ENCODE peak calls at places on chromosomes 3 and 15, in six cellular contexts. One of them, this sample, is unnamed. For H3K4me1, the result is how much of the 10 kb centered on the place peaks cover.

GRCh38 chr3:35598804-35599203 is 40.5 kb upstream of the ARPP21 start:
- DNase-seq in lower lobe of right lung: no peak
- DNase-seq in left lung: no peak
- DNase-seq in aorta: no peak
- DNase-seq in SK-N-SH: no peak
- DNase-seq in CD8-positive, alpha-beta T cell: no peak
- DNase-seq in this sample: no peak

GRCh38 chr3:46549989-46550388 is 16.1 kb downstream of the LRRC2 start:
- DNase-seq in lower lobe of right lung: no peak
- DNase-seq in left lung: no peak
- DNase-seq in aorta: no peak
- DNase-seq in SK-N-SH: no peak
- DNase-seq in CD8-positive, alpha-beta T cell: no peak
- DNase-seq in this sample: no peak

GRCh38 chr15:26661727-26662126 is 111.1 kb downstream of the GABRB3 start:
- DNase-seq in lower lobe of right lung: no peak
- DNase-seq in left lung: no peak
- DNase-seq in aorta: no peak
- DNase-seq in SK-N-SH: no peak
- DNase-seq in CD8-positive, alpha-beta T cell: no peak
- DNase-seq in this sample: no peak

GRCh38 chr3:41198046-41198445 is 1.3 kb upstream of the CTNNB1 start:
- DNase-seq in lower lobe of right lung: no peak
- DNase-seq in left lung: no peak
- DNase-seq in aorta: no peak
- DNase-seq in SK-N-SH: no peak
- DNase-seq in CD8-positive, alpha-beta T cell: no peak
- DNase-seq in this sample: no peak

GRCh38 chr15:69384626-69385025 is 29.5 kb upstream of the KIF23 start:
- DNase-seq in lower lobe of right lung: no peak
- DNase-seq in left lung: no peak
- DNase-seq in aorta: no peak
- DNase-seq in SK-N-SH: no peak
- DNase-seq in CD8-positive, alpha-beta T cell: no peak
- DNase-seq in this sample: no peak

GRCh38 chr15:71596672-71597071 is 213.7 kb upstream of the NR2E3 start:
- DNase-seq in lower lobe of right lung: peak
- DNase-seq in left lung: peak
- DNase-seq in aorta: peak
- DNase-seq in SK-N-SH: no peak
- DNase-seq in CD8-positive, alpha-beta T cell: no peak
- DNase-seq in this sample: peak

GRCh38 chr15:82108489-82109078 is 62.8 kb upstream of the MEX3B start:
- DNase-seq in lower lobe of right lung: peak
- DNase-seq in left lung: peak
- DNase-seq in aorta: peak
- DNase-seq in SK-N-SH: peak
- DNase-seq in CD8-positive, alpha-beta T cell: peak
- DNase-seq in this sample: peak

GRCh38 chr15:24954783-24955548 is at the start of the genes SNRPN and SNURF:
- DNase-seq in lower lobe of right lung: peak
- DNase-seq in left lung: peak
- DNase-seq in aorta: peak
- DNase-seq in SK-N-SH: peak
- DNase-seq in CD8-positive, alpha-beta T cell: peak
- DNase-seq in this sample: peak

GRCh38 chr15:57146394-57147140 is 228.1 kb downstream of the TCF12 start:
- DNase-seq in lower lobe of right lung: no peak
- DNase-seq in left lung: no peak
- DNase-seq in aorta: no peak
- DNase-seq in SK-N-SH: peak
- DNase-seq in CD8-positive, alpha-beta T cell: no peak
- DNase-seq in this sample: peak

GRCh38 chr15:76904461-76905012 is 603 bp downstream of the SCAPER start:
- DNase-seq in lower lobe of right lung: no peak
- DNase-seq in left lung: peak
- DNase-seq in aorta: no peak
- DNase-seq in SK-N-SH: peak
- DNase-seq in CD8-positive, alpha-beta T cell: peak
- DNase-seq in this sample: peak

GRCh38 chr3:107959767-107960166 is 131.1 kb downstream of the CD47 start:
- DNase-seq in lower lobe of right lung: no peak
- DNase-seq in left lung: no peak
- DNase-seq in aorta: no peak
- DNase-seq in SK-N-SH: no peak
- DNase-seq in CD8-positive, alpha-beta T cell: no peak
- DNase-seq in this sample: peak

GRCh38 chr3:150078983-150079739 is 108.5 kb upstream of the PFN2 start:
- DNase-seq in lower lobe of right lung: no peak
- DNase-seq in left lung: peak
- DNase-seq in aorta: peak
- DNase-seq in SK-N-SH: peak
- DNase-seq in CD8-positive, alpha-beta T cell: no peak
- DNase-seq in this sample: peak

GRCh38 chr15:54150255-54150654 is 172.0 kb downstream of the UNC13C start:
- DNase-seq in lower lobe of right lung: no peak
- DNase-seq in left lung: no peak
- DNase-seq in aorta: no peak
- DNase-seq in SK-N-SH: no peak
- DNase-seq in CD8-positive, alpha-beta T cell: no peak
- DNase-seq in this sample: no peak

GRCh38 chr3:102346897-102347296 is 87.9 kb upstream of the ZPLD1 start:
- DNase-seq in lower lobe of right lung: no peak
- DNase-seq in left lung: no peak
- DNase-seq in aorta: no peak
- DNase-seq in SK-N-SH: no peak
- DNase-seq in CD8-positive, alpha-beta T cell: no peak
- DNase-seq in this sample: no peak

GRCh38 chr3:132539681-132540080 is 57.4 kb upstream of the ACKR4 start:
- DNase-seq in lower lobe of right lung: no peak
- DNase-seq in left lung: no peak
- DNase-seq in aorta: no peak
- DNase-seq in SK-N-SH: no peak
- DNase-seq in CD8-positive, alpha-beta T cell: no peak
- DNase-seq in this sample: no peak

GRCh38 chr3:82474711-82475110 is 713.3 kb upstream of the GBE1 start:
- DNase-seq in lower lobe of right lung: no peak
- DNase-seq in left lung: no peak
- DNase-seq in aorta: no peak
- DNase-seq in SK-N-SH: no peak
- DNase-seq in CD8-positive, alpha-beta T cell: no peak
- DNase-seq in this sample: no peak

GRCh38 chr3:132265488-132265887 is 51.7 kb upstream of the ACP3 start:
- DNase-seq in lower lobe of right lung: no peak
- DNase-seq in left lung: no peak
- DNase-seq in aorta: no peak
- DNase-seq in SK-N-SH: no peak
- DNase-seq in CD8-positive, alpha-beta T cell: no peak
- DNase-seq in this sample: no peak

GRCh38 chr3:36969540-36970432 is 23.1 kb downstream of the EPM2AIP1 start:
- DNase-seq in lower lobe of right lung: no peak
- DNase-seq in left lung: no peak
- DNase-seq in aorta: no peak
- DNase-seq in SK-N-SH: peak
- DNase-seq in CD8-positive, alpha-beta T cell: peak
- DNase-seq in this sample: peak

GRCh38 chr3:138509586-138509985 is 75.2 kb downstream of the ESYT3 start:
- DNase-seq in lower lobe of right lung: no peak
- DNase-seq in left lung: no peak
- DNase-seq in aorta: no peak
- DNase-seq in SK-N-SH: no peak
- DNase-seq in CD8-positive, alpha-beta T cell: no peak
- DNase-seq in this sample: peak

GRCh38 chr3:186097663-186098451 is 11.0 kb downstream of the ETV5 start:
- DNase-seq in lower lobe of right lung: peak
- DNase-seq in left lung: peak
- DNase-seq in aorta: peak
- DNase-seq in SK-N-SH: peak
- DNase-seq in CD8-positive, alpha-beta T cell: no peak
- DNase-seq in this sample: peak

GRCh38 chr3:13590841-13591515 is 42.1 kb downstream of the FBLN2 start:
- DNase-seq in lower lobe of right lung: no peak
- DNase-seq in left lung: no peak
- DNase-seq in aorta: no peak
- DNase-seq in SK-N-SH: no peak
- DNase-seq in CD8-positive, alpha-beta T cell: no peak
- DNase-seq in this sample: no peak

GRCh38 chr3:172711457-172711800 is 562 bp upstream of the NCEH1 start:
- DNase-seq in lower lobe of right lung: no peak
- DNase-seq in left lung: no peak
- DNase-seq in aorta: no peak
- DNase-seq in SK-N-SH: peak
- DNase-seq in CD8-positive, alpha-beta T cell: no peak
- DNase-seq in this sample: no peak

GRCh38 chr3:145058483-145058882 is 1086.9 kb downstream of the DIPK2A start:
- DNase-seq in lower lobe of right lung: no peak
- DNase-seq in left lung: no peak
- DNase-seq in aorta: no peak
- DNase-seq in SK-N-SH: no peak
- DNase-seq in CD8-positive, alpha-beta T cell: no peak
- DNase-seq in this sample: no peak

GRCh38 chr3:116815831-116816588 is 106.4 kb downstream of the TUSC7 start:
- DNase-seq in lower lobe of right lung: no peak
- DNase-seq in left lung: no peak
- DNase-seq in aorta: no peak
- DNase-seq in SK-N-SH: peak
- DNase-seq in CD8-positive, alpha-beta T cell: no peak
- DNase-seq in this sample: peak

GRCh38 chr3:194083253-194084224 is 52.4 kb upstream of the HES1 start:
- DNase-seq in lower lobe of right lung: no peak
- DNase-seq in left lung: no peak
- DNase-seq in aorta: no peak
- DNase-seq in SK-N-SH: no peak
- DNase-seq in CD8-positive, alpha-beta T cell: no peak
- DNase-seq in this sample: no peak

GRCh38 chr3:194081826-194082225 is 54.1 kb upstream of the HES1 start:
- DNase-seq in lower lobe of right lung: no peak
- DNase-seq in left lung: no peak
- DNase-seq in aorta: no peak
- DNase-seq in SK-N-SH: no peak
- DNase-seq in CD8-positive, alpha-beta T cell: no peak
- DNase-seq in this sample: no peak

GRCh38 chr3:194086251-194087075 is 49.5 kb upstream of the HES1 start:
- DNase-seq in lower lobe of right lung: no peak
- DNase-seq in left lung: no peak
- DNase-seq in aorta: no peak
- DNase-seq in SK-N-SH: no peak
- DNase-seq in CD8-positive, alpha-beta T cell: no peak
- DNase-seq in this sample: no peak

GRCh38 chr3:194082596-194083220 is 53.2 kb upstream of the HES1 start:
- DNase-seq in lower lobe of right lung: no peak
- DNase-seq in left lung: no peak
- DNase-seq in aorta: no peak
- DNase-seq in SK-N-SH: peak
- DNase-seq in CD8-positive, alpha-beta T cell: no peak
- DNase-seq in this sample: no peak

GRCh38 chr3:194084284-194084683 is 51.7 kb upstream of the HES1 start:
- DNase-seq in lower lobe of right lung: no peak
- DNase-seq in left lung: no peak
- DNase-seq in aorta: no peak
- DNase-seq in SK-N-SH: no peak
- DNase-seq in CD8-positive, alpha-beta T cell: no peak
- DNase-seq in this sample: no peak
- H3K4me1 ChIP-seq in lower lobe of right lung: under half
- H3K4me1 ChIP-seq in left lung: under half
- H3K4me1 ChIP-seq in aorta: under half
- H3K4me1 ChIP-seq in SK-N-SH: under half
- H3K4me1 ChIP-seq in CD8-positive, alpha-beta T cell: under half
- H3K4me1 ChIP-seq in this sample: under half

GRCh38 chr3:130604806-130605205 is 87.8 kb downstream of the COL6A6 start:
- DNase-seq in lower lobe of right lung: no peak
- DNase-seq in left lung: no peak
- DNase-seq in aorta: no peak
- DNase-seq in SK-N-SH: no peak
- DNase-seq in CD8-positive, alpha-beta T cell: no peak
- DNase-seq in this sample: no peak
- H3K4me1 ChIP-seq in lower lobe of right lung: under half
- H3K4me1 ChIP-seq in left lung: under half
- H3K4me1 ChIP-seq in aorta: under half
- H3K4me1 ChIP-seq in SK-N-SH: under half
- H3K4me1 ChIP-seq in CD8-positive, alpha-beta T cell: under half
- H3K4me1 ChIP-seq in this sample: under half

DNA sequence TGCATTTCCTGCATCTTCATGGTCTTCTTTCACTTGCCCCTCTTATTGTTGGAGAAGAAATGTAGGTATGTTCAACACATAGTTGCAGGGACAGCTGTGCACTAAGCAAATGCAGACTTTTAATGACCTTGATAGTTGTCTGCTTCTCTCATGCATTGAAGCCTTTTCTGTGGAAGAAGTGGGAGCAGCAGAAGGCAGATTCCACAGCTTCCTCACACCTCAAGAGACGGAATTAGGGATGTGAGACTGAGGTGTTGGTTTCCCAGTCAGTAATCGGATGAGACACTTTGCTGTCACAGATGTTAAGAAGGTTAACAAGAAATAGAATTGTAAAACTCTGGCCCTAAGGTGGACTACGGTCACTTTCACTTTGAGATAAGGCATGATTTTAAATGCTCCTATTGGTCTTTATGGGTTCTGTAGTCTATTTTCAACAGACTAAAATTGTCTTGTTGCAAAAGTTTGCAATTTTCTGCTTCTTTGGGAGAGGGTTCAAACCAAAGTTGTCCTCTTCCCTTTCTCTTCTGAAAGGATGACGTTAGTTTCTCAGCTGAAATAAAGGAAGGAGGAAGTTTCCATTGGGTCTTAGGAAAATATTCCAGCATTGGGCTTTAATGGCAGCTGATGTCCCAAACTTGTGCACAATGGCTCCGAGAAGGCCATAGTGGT is 117.4 kb downstream of the LPP start:
- DNase-seq in lower lobe of right lung: no peak
- DNase-seq in left lung: no peak
- DNase-seq in aorta: no peak
- DNase-seq in SK-N-SH: no peak
- DNase-seq in CD8-positive, alpha-beta T cell: no peak
- DNase-seq in this sample: no peak
- H3K4me1 ChIP-seq in lower lobe of right lung: half or more
- H3K4me1 ChIP-seq in left lung: half or more
- H3K4me1 ChIP-seq in aorta: under half
- H3K4me1 ChIP-seq in SK-N-SH: under half
- H3K4me1 ChIP-seq in CD8-positive, alpha-beta T cell: under half
- H3K4me1 ChIP-seq in this sample: half or more

GRCh38 chr3:122577409-122578028 is at the start of gene PARP15:
- DNase-seq in lower lobe of right lung: peak
- DNase-seq in left lung: peak
- DNase-seq in aorta: peak
- DNase-seq in SK-N-SH: peak
- DNase-seq in CD8-positive, alpha-beta T cell: peak
- DNase-seq in this sample: peak

GRCh38 chr3:122578110-122578740 is 775 bp downstream of the PARP15 start:
- DNase-seq in lower lobe of right lung: no peak
- DNase-seq in left lung: no peak
- DNase-seq in aorta: no peak
- DNase-seq in SK-N-SH: no peak
- DNase-seq in CD8-positive, alpha-beta T cell: no peak
- DNase-seq in this sample: no peak

GRCh38 chr3:122568755-122569154 is 4.6 kb downstream of the DTX3L start:
- DNase-seq in lower lobe of right lung: no peak
- DNase-seq in left lung: no peak
- DNase-seq in aorta: no peak
- DNase-seq in SK-N-SH: no peak
- DNase-seq in CD8-positive, alpha-beta T cell: no peak
- DNase-seq in this sample: no peak

GRCh38 chr3:122576174-122576940 is 1.1 kb upstream of the PARP15 start:
- DNase-seq in lower lobe of right lung: no peak
- DNase-seq in left lung: no peak
- DNase-seq in aorta: no peak
- DNase-seq in SK-N-SH: no peak
- DNase-seq in CD8-positive, alpha-beta T cell: no peak
- DNase-seq in this sample: no peak

GRCh38 chr3:122572940-122573412 is 4.5 kb upstream of the PARP15 start:
- DNase-seq in lower lobe of right lung: peak
- DNase-seq in left lung: peak
- DNase-seq in aorta: no peak
- DNase-seq in SK-N-SH: no peak
- DNase-seq in CD8-positive, alpha-beta T cell: peak
- DNase-seq in this sample: peak
- H3K4me1 ChIP-seq in lower lobe of right lung: under half
- H3K4me1 ChIP-seq in left lung: half or more
- H3K4me1 ChIP-seq in aorta: under half
- H3K4me1 ChIP-seq in SK-N-SH: under half
- H3K4me1 ChIP-seq in CD8-positive, alpha-beta T cell: under half
- H3K4me1 ChIP-seq in this sample: under half

This sample was measured in cardiac muscle cell.